ENCODE peak calls at places on chromosomes 13 and 19, in nine cellular contexts. R is uterus, H is ovary, Q is breast epithelium, P is body of pancreas, B is right lobe of liver, F is IMR-90, L is suprapubic skin, Y is heart left ventricle. E is an unnamed sample.

GRCh38 chr13:70960841-70961443 is 852.7 kb upstream of the KLHL1 start:
- DNase-seq in R (no peak), H (no peak), Q (no peak), P (peak; percentile 11), B (no peak), F (peak; percentile 13), L (no peak), Y (no peak), E (no peak)

GRCh38 chr19:10010247-10010691 is at the start of gene COL5A3:
- DNase-seq in R (peak; percentile 76), H (peak; percentile 43), Q (no peak), P (peak; percentile 30), B (peak; percentile 42), F (peak; percentile 58), L (no peak), Y (peak; percentile 72), E (peak; percentile 46)

GRCh38 chr19:30059741-30060140 is 117.7 kb downstream of the URI1 start:
- DNase-seq in R (no peak), H (no peak), Q (no peak), P (no peak), B (no peak), F (no peak), L (peak; percentile 55), Y (no peak), E (no peak)

GRCh38 chr13:99220199-99220931 is 19.7 kb downstream of the UBAC2 start:
- DNase-seq in R (no peak), H (no peak), Q (no peak), P (no peak), B (no peak), F (no peak), L (no peak), Y (no peak), E (no peak)

GRCh38 chr19:42461700-42462324 is 19.1 kb upstream of the CXCL17 start:
- DNase-seq in R (no peak), H (no peak), Q (no peak), P (no peak), B (no peak), F (no peak), L (no peak), Y (no peak), E (peak; percentile 74)

GRCh38 chr13:60617863-60618733 is 221.1 kb downstream of the TDRD3 start:
- DNase-seq in R (no peak), H (no peak), Q (no peak), P (no peak), B (no peak), F (peak; percentile 36), L (no peak), Y (no peak), E (peak; percentile 17)

GRCh38 chr19:7408251-7408650 is 59.5 kb downstream of the ARHGEF18 start:
- DNase-seq in R (no peak), H (no peak), Q (no peak), P (no peak), B (no peak), F (no peak), L (no peak), Y (no peak), E (no peak)

GRCh38 chr13:48258002-48258401 is 25.0 kb downstream of the ITM2B start:
- DNase-seq in R (no peak), H (no peak), Q (no peak), P (no peak), B (no peak), F (no peak), L (no peak), Y (no peak), E (no peak)

GRCh38 chr13:85798999-85799646 is at the start of gene SLITRK6:
- DNase-seq in R (no peak), H (no peak), Q (no peak), P (peak; percentile 1), B (no peak), F (peak; percentile 85), L (no peak), Y (no peak), E (no peak)

GRCh38 chr19:34253711-34254551 is 423 bp upstream of the GARRE1 start:
- DNase-seq in R (peak; percentile 83), H (peak; percentile 92), Q (peak; percentile 77), P (no peak), B (peak; percentile 93), F (peak; percentile 47), L (peak; percentile 91), Y (peak; percentile 90), E (no peak)

GRCh38 chr13:28470286-28470685 is 24.6 kb downstream of the FLT1 start:
- DNase-seq in R (no peak), H (no peak), Q (no peak), P (no peak), B (no peak), F (no peak), L (no peak), Y (no peak), E (no peak)

GRCh38 chr19:14149509-14149994 is 13.2 kb upstream of the ASF1B start:
- DNase-seq in R (peak; percentile 83), H (peak; percentile 73), Q (peak; percentile 67), P (peak; percentile 34), B (peak; percentile 67), F (no peak), L (no peak), Y (peak; percentile 80), E (peak; percentile 74)

DNA sequence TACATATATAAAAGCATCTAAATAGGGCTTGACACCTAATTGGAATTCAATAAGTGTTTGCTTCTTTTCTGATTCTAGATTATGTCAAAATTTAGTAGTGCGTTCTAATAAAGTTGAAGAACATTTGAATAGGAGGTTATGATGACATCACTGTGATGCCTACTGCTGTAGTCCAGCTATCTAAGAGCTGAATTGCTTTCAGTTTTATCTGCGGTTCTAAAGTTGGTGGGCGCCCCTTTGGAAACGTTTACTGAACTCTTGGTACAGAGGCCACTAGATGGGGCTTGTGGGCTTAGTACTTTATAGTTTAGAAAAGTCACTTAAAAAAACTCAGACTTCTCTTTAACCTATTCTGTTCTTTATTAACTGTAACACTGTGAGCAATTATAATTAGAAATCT is 776.9 kb downstream of the GPC5 start:
- DNase-seq in R (no peak), H (peak; percentile 51), Q (no peak), P (peak; percentile 27), B (no peak), F (peak; percentile 62), L (no peak), Y (peak; percentile 9), E (peak; percentile 37)
- TF ChIP-seq CTCF in R (no peak), H (peak; percentile 41), Q (no peak), P (peak; percentile 30), B (peak; percentile 16), F (peak; percentile 50), L (no peak), Y (peak; percentile 33), E (no peak)

GRCh38 chr13:44305216-44305615 is 68.4 kb upstream of the SERP2 start:
- DNase-seq in R (no peak), H (no peak), Q (no peak), P (no peak), B (no peak), F (no peak), L (no peak), Y (no peak), E (no peak)

GRCh38 chr13:44305845-44306244 is 67.8 kb upstream of the SERP2 start:
- DNase-seq in R (no peak), H (no peak), Q (no peak), P (no peak), B (peak; percentile 38), F (peak; percentile 67), L (no peak), Y (no peak), E (no peak)

GRCh38 chr13:44307255-44307654 is 66.4 kb upstream of the SERP2 start:
- DNase-seq in R (no peak), H (no peak), Q (no peak), P (no peak), B (no peak), F (peak; percentile 38), L (no peak), Y (no peak), E (no peak)

GRCh38 chr13:44307844-44308243 is 65.8 kb upstream of the SERP2 start:
- DNase-seq in R (no peak), H (no peak), Q (no peak), P (no peak), B (no peak), F (no peak), L (no peak), Y (no peak), E (no peak)

GRCh38 chr13:44306401-44307192 is 67.0 kb upstream of the SERP2 start:
- DNase-seq in R (peak; percentile 77), H (peak; percentile 77), Q (no peak), P (no peak), B (peak; percentile 64), F (peak; percentile 99), L (no peak), Y (peak; percentile 86), E (no peak)
- H3K4me1 ChIP-seq in R (peaks cover 13% of the 10 kb centered on the region), H (peaks cover 17% of the 10 kb centered on the region), Q (peaks cover 19% of the 10 kb centered on the region), P (peaks cover 7% of the 10 kb centered on the region), B (no peaks in the 10 kb centered on the region), F (peaks cover 23% of the 10 kb centered on the region), L (peaks cover 65% of the 10 kb centered on the region), Y (peaks cover 30% of the 10 kb centered on the region), E (peaks cover 4% of the 10 kb centered on the region)

GRCh38 chr19:38417544-38418506 is 8.2 kb downstream of the RASGRP4 start:
- DNase-seq in R (no peak), H (no peak), Q (no peak), P (peak; percentile 68), B (peak; percentile 68), F (no peak), L (no peak), Y (peak; percentile 56), E (peak; percentile 54)
- TF ChIP-seq POLR2A in R (no peak), H (no peak), Q (no peak), P (no peak), B (no peak), F (no peak), L (no peak), Y (no peak), E (no peak)

DNA sequence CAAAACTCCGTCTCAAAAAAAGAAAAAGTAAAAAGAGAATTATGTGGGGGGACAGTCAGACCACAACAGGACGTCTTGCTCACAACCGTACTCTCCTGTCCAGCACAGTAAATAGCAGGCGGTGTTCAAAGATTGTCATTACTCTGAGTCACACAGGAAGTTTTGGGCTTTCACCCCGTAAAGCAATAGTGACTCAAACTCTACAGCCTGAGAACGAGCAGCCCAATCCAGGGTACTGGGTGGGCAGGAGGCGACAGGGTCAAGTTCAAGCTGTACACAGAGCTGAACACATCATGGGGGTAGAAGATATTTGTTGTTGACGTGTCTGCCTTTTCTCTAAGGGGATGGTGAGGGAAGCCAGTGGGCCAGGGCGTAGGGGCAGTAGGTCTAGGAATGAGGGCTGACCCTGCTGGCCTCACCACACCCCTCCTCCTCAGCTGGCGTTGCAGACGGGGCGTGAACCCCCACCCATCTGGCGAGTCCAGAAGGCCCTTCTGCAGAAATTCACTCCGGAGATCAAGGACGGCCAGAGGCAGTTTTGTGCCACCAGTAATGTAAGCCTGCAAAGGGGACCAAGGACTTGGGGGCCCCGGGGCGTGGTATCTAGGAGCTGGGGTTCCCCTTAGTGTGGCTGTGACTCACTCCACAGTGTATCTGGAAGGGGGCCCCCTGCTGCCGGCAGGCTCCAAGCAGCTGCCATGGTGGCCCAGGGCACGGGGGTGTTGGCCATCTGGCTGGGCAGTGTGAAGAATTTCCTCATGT is 23.3 kb downstream of the PRR12 start:
- DNase-seq in R (no peak), H (no peak), Q (no peak), P (no peak), B (no peak), F (peak; percentile 91), L (no peak), Y (no peak), E (no peak)
- TF ChIP-seq CTCF in R (no peak), H (no peak), Q (no peak), P (no peak), B (no peak), F (peak; percentile 27), L (no peak), Y (no peak), E (no peak)